ENCODE peak calls at places on chromosomes 13 and 19, in eight cellular contexts. One of them, this sample, is unnamed.

GRCh38 chr13:100673831-100674362 is 698 bp downstream of the TMTC4 start:
- DNase-seq in WERI-Rb-1: peak; percentile 38
- DNase-seq in EH: peak; percentile 83
- DNase-seq in Calu3: peak; percentile 4
- DNase-seq in mucosa of descending colon: peak; percentile 65
- DNase-seq in astrocyte: peak; percentile 86
- DNase-seq in HCT116: peak; percentile 28
- DNase-seq in GM18507: peak; percentile 28
- DNase-seq in this sample: peak; percentile 87

GRCh38 chr19:41957161-41957837 is 1.8 kb downstream of the RABAC1 start:
- DNase-seq in mucosa of descending colon: peak; percentile 82
- DNase-seq in HCT116: no peak
- DNase-seq in Calu3: no peak
- DNase-seq in EH: no peak
- DNase-seq in GM18507: no peak
- DNase-seq in astrocyte: no peak
- DNase-seq in WERI-Rb-1: no peak
- DNase-seq in this sample: no peak

GRCh38 chr13:54841682-54842081 is 1813.1 kb downstream of the OLFM4 start:
- DNase-seq in WERI-Rb-1: no peak
- DNase-seq in GM18507: no peak
- DNase-seq in EH: no peak
- DNase-seq in HCT116: no peak
- DNase-seq in Calu3: no peak
- DNase-seq in mucosa of descending colon: no peak
- DNase-seq in astrocyte: no peak
- DNase-seq in this sample: no peak

GRCh38 chr19:9700229-9700981 is 25.5 kb upstream of the ZNF562 start:
- DNase-seq in GM18507: no peak
- DNase-seq in HCT116: no peak
- DNase-seq in mucosa of descending colon: no peak
- DNase-seq in astrocyte: no peak
- DNase-seq in WERI-Rb-1: no peak
- DNase-seq in Calu3: no peak
- DNase-seq in EH: no peak
- DNase-seq in this sample: no peak

GRCh38 chr19:51122112-51122981 is 2.4 kb upstream of the SIGLEC9 start:
- DNase-seq in HCT116: no peak
- DNase-seq in WERI-Rb-1: no peak
- DNase-seq in mucosa of descending colon: no peak
- DNase-seq in Calu3: no peak
- DNase-seq in astrocyte: no peak
- DNase-seq in EH: no peak
- DNase-seq in GM18507: no peak
- DNase-seq in this sample: no peak

GRCh38 chr19:34490141-34490766 is 8.7 kb downstream of the WTIP start:
- DNase-seq in astrocyte: no peak
- DNase-seq in HCT116: no peak
- DNase-seq in Calu3: no peak
- DNase-seq in EH: no peak
- DNase-seq in mucosa of descending colon: no peak
- DNase-seq in WERI-Rb-1: no peak
- DNase-seq in GM18507: no peak
- DNase-seq in this sample: no peak

GRCh38 chr13:80083516-80084085 is 257.3 kb downstream of the SPRY2 start:
- DNase-seq in WERI-Rb-1: no peak
- DNase-seq in HCT116: no peak
- DNase-seq in Calu3: no peak
- DNase-seq in EH: peak; percentile 66
- DNase-seq in GM18507: no peak
- DNase-seq in mucosa of descending colon: no peak
- DNase-seq in astrocyte: peak; percentile 97
- DNase-seq in this sample: peak; percentile 5

GRCh38 chr13:104140557-104140956 is 1074.3 kb upstream of the SLC10A2 start:
- DNase-seq in WERI-Rb-1: no peak
- DNase-seq in mucosa of descending colon: no peak
- DNase-seq in EH: no peak
- DNase-seq in HCT116: peak; percentile 75
- DNase-seq in Calu3: no peak
- DNase-seq in GM18507: no peak
- DNase-seq in astrocyte: peak; percentile 64
- DNase-seq in this sample: no peak

GRCh38 chr13:29849071-29849541 is 1.3 kb downstream of the UBL3 start:
- DNase-seq in HCT116: no peak
- DNase-seq in EH: peak; percentile 48
- DNase-seq in astrocyte: peak; percentile 32
- DNase-seq in Calu3: no peak
- DNase-seq in WERI-Rb-1: no peak
- DNase-seq in GM18507: no peak
- DNase-seq in mucosa of descending colon: peak; percentile 43
- DNase-seq in this sample: no peak

GRCh38 chr13:39414339-39414738 is 188.7 kb downstream of the LHFPL6 start:
- DNase-seq in WERI-Rb-1: no peak
- DNase-seq in astrocyte: no peak
- DNase-seq in mucosa of descending colon: no peak
- DNase-seq in GM18507: no peak
- DNase-seq in HCT116: no peak
- DNase-seq in Calu3: no peak
- DNase-seq in EH: no peak
- DNase-seq in this sample: no peak

GRCh38 chr19:1238373-1239303 is 833 bp upstream of the CBARP start:
- DNase-seq in astrocyte: no peak
- DNase-seq in WERI-Rb-1: no peak
- DNase-seq in mucosa of descending colon: no peak
- DNase-seq in EH: no peak
- DNase-seq in GM18507: no peak
- DNase-seq in HCT116: no peak
- DNase-seq in Calu3: no peak
- DNase-seq in this sample: no peak

GRCh38 chr19:48964205-48965032 is 690 bp upstream of the FTL start:
- DNase-seq in WERI-Rb-1: no peak
- DNase-seq in mucosa of descending colon: peak; percentile 48
- DNase-seq in GM18507: no peak
- DNase-seq in EH: peak; percentile 77
- DNase-seq in Calu3: peak; percentile 38
- DNase-seq in HCT116: no peak
- DNase-seq in astrocyte: peak; percentile 39
- DNase-seq in this sample: no peak

GRCh38 chr13:37442996-37443395 is 155.6 kb downstream of the POSTN start:
- DNase-seq in WERI-Rb-1: no peak
- DNase-seq in GM18507: no peak
- DNase-seq in HCT116: no peak
- DNase-seq in astrocyte: no peak
- DNase-seq in EH: no peak
- DNase-seq in mucosa of descending colon: no peak
- DNase-seq in Calu3: no peak
- DNase-seq in this sample: no peak

GRCh38 chr19:12043752-12044422 is 8.4 kb upstream of the ZNF433 start:
- DNase-seq in mucosa of descending colon: no peak
- DNase-seq in Calu3: no peak
- DNase-seq in EH: no peak
- DNase-seq in GM18507: no peak
- DNase-seq in HCT116: no peak
- DNase-seq in astrocyte: no peak
- DNase-seq in WERI-Rb-1: no peak
- DNase-seq in this sample: no peak

This sample was measured in AG08396.